ENCODE peak calls at places on chromosomes 5 and 9, in seven cellular contexts. Z is hepatocyte, W is breast epithelium, R is fibroblast of pulmonary artery, N is GM06990, L is GM12865, X is HL-60. C is an unnamed sample.

GRCh38 chr5:122775713-122776084 is 819 bp downstream of the SNX2 start:
- DNase-seq in Z (no peak), W (no peak), R (peak), N (peak), L (peak), X (no peak), C (no peak)

GRCh38 chr5:64229163-64229774 is 63.6 kb downstream of the RNF180 start:
- DNase-seq in Z (peak), W (no peak), R (peak), N (no peak), L (peak), X (no peak), C (no peak)

GRCh38 chr9:131190191-131190590 is 64.8 kb downstream of the NUP214 start:
- DNase-seq in Z (no peak), W (no peak), R (no peak), N (no peak), L (no peak), X (no peak), C (no peak)

GRCh38 chr9:135794361-135794885 is 92.4 kb downstream of the KCNT1 start:
- DNase-seq in Z (no peak), W (no peak), R (no peak), N (no peak), L (no peak), X (no peak), C (no peak)

GRCh38 chr5:77486344-77486962 is 5.7 kb downstream of the WDR41 start:
- DNase-seq in Z (no peak), W (no peak), R (no peak), N (no peak), L (no peak), X (no peak), C (no peak)

GRCh38 chr5:14775857-14776256 is 95.7 kb downstream of the ANKH start:
- DNase-seq in Z (no peak), W (no peak), R (peak), N (no peak), L (no peak), X (no peak), C (no peak)

GRCh38 chr9:19114680-19115270 is 12.1 kb upstream of the HAUS6 start:
- DNase-seq in Z (no peak), W (no peak), R (no peak), N (no peak), L (no peak), X (no peak), C (no peak)

GRCh38 chr9:114612272-114612923 is 1.3 kb downstream of the TMEM268 start:
- DNase-seq in Z (no peak), W (no peak), R (no peak), N (no peak), L (no peak), X (no peak), C (no peak)

GRCh38 chr5:72167257-72167656 is 60.0 kb downstream of the MAP1B start:
- DNase-seq in Z (no peak), W (no peak), R (no peak), N (no peak), L (peak), X (no peak), C (no peak)

GRCh38 chr5:178551059-178551458 is 39.1 kb downstream of the COL23A1 start:
- DNase-seq in Z (no peak), W (no peak), R (peak), N (no peak), L (peak), X (no peak), C (no peak)

GRCh38 chr9:14212116-14212515 is 101.8 kb downstream of the NFIB start:
- DNase-seq in Z (no peak), W (no peak), R (no peak), N (no peak), L (no peak), X (no peak), C (no peak)

GRCh38 chr5:156851880-156852279 is 1.8 kb downstream of the PPP1R2B start:
- DNase-seq in Z (no peak), W (no peak), R (no peak), N (no peak), L (no peak), X (no peak), C (no peak)

GRCh38 chr5:88734191-88734640 is 148.8 kb downstream of the MEF2C start:
- DNase-seq in Z (no peak), W (no peak), R (no peak), N (peak), L (peak), X (peak), C (peak)

DNA sequence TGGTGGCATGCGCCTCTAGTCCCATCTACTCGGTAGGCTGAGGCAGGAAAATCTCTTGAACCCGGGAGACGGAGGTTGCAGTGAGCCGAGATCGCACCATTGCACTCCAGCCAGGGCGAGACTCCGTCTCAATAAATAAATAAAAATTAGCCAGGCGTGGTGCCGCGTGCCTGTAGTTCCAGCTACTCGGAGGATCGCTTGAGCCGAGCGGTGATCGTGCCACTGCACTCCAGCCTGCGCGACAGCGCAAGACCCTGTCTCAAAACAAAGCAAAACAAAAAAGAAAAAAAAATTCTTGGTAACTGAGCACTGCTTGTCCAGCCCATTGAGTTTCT is 719 bp upstream of the WDR55 start:
- DNase-seq in Z (no peak), W (no peak), R (no peak), N (no peak), L (no peak), X (no peak), C (no peak)
- H3K4me3 ChIP-seq in Z (peak), W (peak), R (peak), N (peak), L (peak), X (peak), C (peak)

GRCh38 chr9:117927354-117927753 is 223.2 kb downstream of the TLR4 start:
- DNase-seq in Z (no peak), W (no peak), R (no peak), N (no peak), L (no peak), X (no peak), C (no peak)
- TF ChIP-seq CTCF in Z (no peak), W (no peak), R (no peak), N (peak), L (peak), X (no peak), C (peak)

DNA sequence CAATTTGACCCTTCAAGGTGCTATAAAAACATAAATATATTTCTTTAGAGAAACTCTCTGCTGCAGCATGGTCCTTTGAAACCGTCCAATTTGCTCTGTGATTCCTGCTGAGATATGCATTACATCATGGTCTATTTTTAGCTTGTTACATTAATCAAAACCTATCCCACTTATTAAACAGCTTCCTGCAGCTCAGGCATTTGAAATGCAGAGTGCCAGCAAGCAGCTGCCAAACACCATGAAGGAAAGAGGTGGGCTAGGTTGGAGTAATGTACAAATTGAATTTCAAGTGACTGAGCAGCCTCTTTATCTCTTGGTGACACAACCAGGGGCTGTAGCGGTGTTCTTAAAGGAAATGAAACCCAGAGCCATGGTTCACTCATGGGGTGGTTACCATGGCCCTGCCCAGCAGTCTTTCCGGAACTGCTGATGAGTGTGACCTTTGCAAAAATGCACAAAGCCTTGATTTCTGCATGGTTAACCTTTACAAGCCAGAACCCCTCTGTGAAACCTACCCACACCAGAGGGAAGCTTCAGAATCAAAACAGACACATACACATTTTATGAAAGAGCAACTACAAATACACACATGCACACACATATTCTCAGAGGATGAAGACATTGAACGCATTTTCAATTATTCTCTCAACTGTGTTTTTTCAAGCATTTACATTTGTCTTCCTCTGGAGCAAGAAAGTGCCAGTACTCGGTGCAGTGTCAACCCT is 155.8 kb upstream of the ZNF608 start:
- DNase-seq in Z (no peak), W (no peak), R (peak), N (peak), L (peak), X (no peak), C (peak)
- H3K4me3 ChIP-seq in Z (no peak), W (no peak), R (no peak), N (no peak), L (no peak), X (no peak), C (no peak)

DNA sequence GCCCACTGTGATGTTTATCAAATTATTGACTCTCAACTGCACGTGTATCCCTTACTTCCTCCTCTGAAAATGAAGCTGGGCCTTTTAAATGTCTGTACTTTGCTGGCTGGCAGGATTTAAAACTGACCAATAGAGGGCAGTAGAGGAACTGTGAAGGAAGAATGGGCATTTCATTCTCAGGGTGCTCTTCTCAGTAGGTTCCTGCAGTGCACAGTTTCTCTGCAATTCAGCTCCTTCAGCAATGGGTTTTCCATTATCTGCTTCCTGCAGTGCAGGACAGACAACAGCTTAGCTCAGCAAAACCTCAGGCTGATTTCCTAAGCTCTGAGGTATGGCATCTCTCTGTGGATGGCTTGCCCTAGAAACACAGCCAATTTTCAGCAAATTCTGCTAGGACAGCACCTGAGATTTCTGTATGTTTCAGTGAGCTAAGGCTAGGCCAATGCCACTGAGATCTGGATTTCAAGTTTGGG is 298.4 kb upstream of the PRDM9 start:
- DNase-seq in Z (peak), W (no peak), R (peak), N (no peak), L (peak), X (peak), C (no peak)
- TF ChIP-seq CTCF in Z (peak), W (no peak), R (peak), N (peak), L (peak), X (peak), C (peak)

DNA sequence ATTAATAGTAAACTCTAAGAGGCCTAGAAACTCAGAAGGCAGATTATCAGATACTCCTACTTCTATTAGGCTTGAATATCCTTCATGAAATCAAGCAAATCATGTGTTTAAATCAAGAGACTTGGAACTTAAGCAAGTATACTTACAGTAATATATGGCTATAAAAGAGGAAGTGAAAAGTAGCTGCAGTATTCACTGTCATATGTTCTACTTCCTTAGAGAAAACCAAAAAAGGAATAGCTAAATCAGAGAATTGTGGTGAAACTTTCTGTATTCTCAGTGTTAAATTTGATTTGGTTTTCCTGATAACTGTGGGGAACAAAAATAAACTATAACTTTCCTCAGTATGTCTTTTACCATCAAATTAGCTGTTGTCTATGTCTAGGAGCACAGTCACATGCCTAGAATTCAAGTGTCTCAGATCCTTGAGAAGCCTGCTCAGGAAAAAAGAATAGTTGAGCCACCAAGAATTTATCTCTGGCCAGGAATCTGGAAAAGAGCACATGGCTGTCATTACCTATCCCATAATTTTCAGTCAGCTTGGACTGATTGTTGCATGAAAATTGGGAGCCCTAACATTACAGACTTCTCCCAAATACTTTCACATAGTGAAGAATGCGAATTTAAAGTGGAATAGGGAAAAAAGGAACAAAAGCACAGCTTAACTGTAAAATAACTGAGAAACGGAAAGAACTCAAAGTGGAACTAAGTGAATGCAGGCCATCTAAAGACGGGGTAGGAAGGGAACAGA is 1.7 kb downstream of the FKBP15 start:
- DNase-seq in Z (no peak), W (no peak), R (no peak), N (peak), L (peak), X (no peak), C (peak)
- H3K4me3 ChIP-seq in Z (no peak), W (peak), R (no peak), N (peak), L (peak), X (peak), C (peak)

GRCh38 chr9:16824545-16825041 is 45.9 kb downstream of the BNC2 start:
- DNase-seq in Z (peak), W (peak), R (peak), N (no peak), L (peak), X (no peak), C (no peak)
- TF ChIP-seq CTCF in Z (peak), W (no peak), R (peak), N (peak), L (no peak), X (no peak), C (no peak)

DNA sequence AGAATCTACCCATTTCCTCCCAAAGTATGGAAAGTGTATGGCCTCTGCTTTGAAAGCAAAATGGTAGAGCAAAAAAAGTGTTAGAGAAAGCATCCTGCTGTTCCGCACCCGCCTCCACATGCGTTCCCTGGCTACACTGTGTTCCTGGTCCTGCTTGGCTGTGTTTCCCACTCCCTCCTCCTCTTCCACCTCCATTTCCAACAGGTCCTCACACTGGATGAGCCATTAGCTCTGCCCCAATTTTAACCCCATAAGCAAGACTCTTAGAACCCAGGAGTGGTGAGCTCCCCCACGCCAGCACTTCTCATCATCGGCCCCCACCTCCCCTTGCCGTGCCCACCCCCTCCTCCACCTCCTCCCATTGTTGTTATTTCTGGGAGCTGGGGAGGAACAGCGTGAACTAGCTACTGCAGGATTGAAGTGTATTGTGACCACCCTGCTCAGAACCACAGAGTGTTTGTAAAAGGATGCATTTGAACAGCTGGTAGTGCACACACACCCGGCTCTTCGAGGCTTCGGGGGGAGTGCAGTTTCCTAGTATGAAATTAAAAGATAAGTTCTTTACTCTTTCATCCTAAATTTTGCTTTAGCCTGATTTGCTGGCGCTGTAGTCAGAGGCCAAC is 120.0 kb downstream of the PDZD2 start:
- DNase-seq in Z (no peak), W (no peak), R (no peak), N (no peak), L (no peak), X (no peak), C (no peak)
- H3K4me3 ChIP-seq in Z (no peak), W (no peak), R (no peak), N (no peak), L (no peak), X (no peak), C (no peak)

GRCh38 chr5:53019320-53019719 is 30.2 kb downstream of the ITGA2 start:
- DNase-seq in Z (no peak), W (no peak), R (peak), N (no peak), L (no peak), X (no peak), C (no peak)
- TF ChIP-seq CTCF in Z (no peak), W (no peak), R (peak), N (no peak), L (no peak), X (no peak), C (no peak)

C was measured in GM12864.